ENCODE peak calls at places on chromosomes 4 and X, in four cellular contexts. One of them, this sample, is unnamed.

GRCh38 chr4:3137908-3138307 is 63.4 kb downstream of the HTT start:
- DNase-seq in cardiac muscle cell: no peak
- DNase-seq in fibroblast of the aortic adventitia: no peak
- DNase-seq in pancreas: no peak
- DNase-seq in this sample: no peak

GRCh38 chr4:152689615-152690501 is 10.1 kb upstream of the TMEM154 start:
- DNase-seq in cardiac muscle cell: no peak
- DNase-seq in pancreas: no peak
- DNase-seq in fibroblast of the aortic adventitia: no peak
- DNase-seq in this sample: no peak

GRCh38 chrX:101051549-101052302 is at the start of gene TRMT2B:
- DNase-seq in fibroblast of the aortic adventitia: peak; percentile 76
- DNase-seq in cardiac muscle cell: peak; percentile 75
- DNase-seq in pancreas: peak; percentile 81
- DNase-seq in this sample: peak; percentile 64

GRCh38 chr4:21806991-21807390 is 141.6 kb downstream of the KCNIP4 start:
- DNase-seq in cardiac muscle cell: no peak
- DNase-seq in pancreas: no peak
- DNase-seq in fibroblast of the aortic adventitia: no peak
- DNase-seq in this sample: no peak

GRCh38 chr4:26459054-26459755 is 31.1 kb downstream of the CCKAR start:
- DNase-seq in cardiac muscle cell: peak; percentile 56
- DNase-seq in fibroblast of the aortic adventitia: peak; percentile 83
- DNase-seq in pancreas: no peak
- DNase-seq in this sample: peak; percentile 69

GRCh38 chr4:37666625-37667071 is 19.5 kb downstream of the RELL1 start:
- DNase-seq in cardiac muscle cell: no peak
- DNase-seq in fibroblast of the aortic adventitia: peak; percentile 86
- DNase-seq in pancreas: no peak
- DNase-seq in this sample: peak; percentile 90

GRCh38 chr4:121898150-121898549 is 27.9 kb upstream of the BBS7 start:
- DNase-seq in cardiac muscle cell: no peak
- DNase-seq in fibroblast of the aortic adventitia: no peak
- DNase-seq in pancreas: no peak
- DNase-seq in this sample: no peak

GRCh38 chr4:23885943-23886590 is 3.8 kb downstream of the PPARGC1A start:
- DNase-seq in cardiac muscle cell: no peak
- DNase-seq in pancreas: no peak
- DNase-seq in fibroblast of the aortic adventitia: no peak
- DNase-seq in this sample: no peak

GRCh38 chr4:113584407-113585150 is 177.0 kb downstream of the CAMK2D start:
- DNase-seq in pancreas: no peak
- DNase-seq in cardiac muscle cell: peak; percentile 74
- DNase-seq in fibroblast of the aortic adventitia: peak; percentile 54
- DNase-seq in this sample: peak; percentile 49

GRCh38 chr4:41728571-41728908 is 20.0 kb downstream of the PHOX2B start:
- DNase-seq in fibroblast of the aortic adventitia: no peak
- DNase-seq in pancreas: no peak
- DNase-seq in cardiac muscle cell: no peak
- DNase-seq in this sample: peak; percentile 7

GRCh38 chr4:157121396-157121795 is 45.4 kb downstream of the GLRB start:
- DNase-seq in fibroblast of the aortic adventitia: no peak
- DNase-seq in pancreas: no peak
- DNase-seq in cardiac muscle cell: no peak
- DNase-seq in this sample: no peak

GRCh38 chrX:16745659-16746058 is 26.2 kb downstream of the SYAP1 start:
- DNase-seq in pancreas: no peak
- DNase-seq in fibroblast of the aortic adventitia: no peak
- DNase-seq in cardiac muscle cell: no peak
- DNase-seq in this sample: no peak

GRCh38 chr4:184474261-184475095 is at the start of gene IRF2:
- DNase-seq in fibroblast of the aortic adventitia: peak; percentile 97
- DNase-seq in cardiac muscle cell: peak; percentile 95
- DNase-seq in pancreas: peak; percentile 96
- DNase-seq in this sample: peak; percentile 99

GRCh38 chr4:51942108-51942832 is 77.9 kb downstream of the LRRC66 start:
- DNase-seq in cardiac muscle cell: no peak
- DNase-seq in fibroblast of the aortic adventitia: peak; percentile 12
- DNase-seq in pancreas: no peak
- DNase-seq in this sample: no peak

GRCh38 chrX:42289492-42290385 is 366.4 kb upstream of the CASK start:
- DNase-seq in cardiac muscle cell: no peak
- DNase-seq in pancreas: no peak
- DNase-seq in fibroblast of the aortic adventitia: no peak
- DNase-seq in this sample: no peak

GRCh38 chr4:146245246-146245645 is 30.9 kb downstream of the REELD1 start:
- DNase-seq in pancreas: no peak
- DNase-seq in cardiac muscle cell: no peak
- DNase-seq in fibroblast of the aortic adventitia: peak; percentile 43
- DNase-seq in this sample: peak; percentile 6

GRCh38 chrX:11381464-11381863 is 88.3 kb downstream of the AMELX start:
- DNase-seq in pancreas: no peak
- DNase-seq in cardiac muscle cell: peak; percentile 23
- DNase-seq in fibroblast of the aortic adventitia: peak; percentile 78
- DNase-seq in this sample: peak; percentile 60

GRCh38 chr4:63693321-63693720 is 715.9 kb downstream of the TECRL start:
- DNase-seq in cardiac muscle cell: no peak
- DNase-seq in fibroblast of the aortic adventitia: no peak
- DNase-seq in pancreas: no peak
- DNase-seq in this sample: no peak

GRCh38 chr4:19756661-19757060 is 495.0 kb upstream of the SLIT2 start:
- DNase-seq in pancreas: no peak
- DNase-seq in fibroblast of the aortic adventitia: no peak
- DNase-seq in cardiac muscle cell: no peak
- DNase-seq in this sample: peak; percentile 51

GRCh38 chr4:185916231-185916630 is 104.2 kb upstream of the SORBS2 start:
- DNase-seq in fibroblast of the aortic adventitia: no peak
- DNase-seq in cardiac muscle cell: no peak
- DNase-seq in pancreas: no peak
- DNase-seq in this sample: no peak

GRCh38 chr4:53804719-53805118 is 213.4 kb upstream of the LNX1 start:
- DNase-seq in cardiac muscle cell: no peak
- DNase-seq in pancreas: peak; percentile 56
- DNase-seq in fibroblast of the aortic adventitia: no peak
- DNase-seq in this sample: no peak

GRCh38 chr4:23894021-23894420 is 4.2 kb upstream of the PPARGC1A start:
- DNase-seq in fibroblast of the aortic adventitia: no peak
- DNase-seq in cardiac muscle cell: no peak
- DNase-seq in pancreas: no peak
- DNase-seq in this sample: no peak

GRCh38 chr4:54217642-54218486 is 11.2 kb upstream of the PDGFRA start:
- DNase-seq in fibroblast of the aortic adventitia: peak; percentile 97
- DNase-seq in cardiac muscle cell: peak; percentile 91
- DNase-seq in pancreas: no peak
- DNase-seq in this sample: peak; percentile 96

GRCh38 chr4:173527103-173527876 is 2.7 kb downstream of the HAND2 start:
- DNase-seq in pancreas: no peak
- DNase-seq in cardiac muscle cell: peak; percentile 55
- DNase-seq in fibroblast of the aortic adventitia: peak; percentile 69
- DNase-seq in this sample: peak; percentile 61

GRCh38 chr4:5370286-5370685 is 319.0 kb downstream of the STK32B start:
- DNase-seq in cardiac muscle cell: no peak
- DNase-seq in pancreas: no peak
- DNase-seq in fibroblast of the aortic adventitia: no peak
- DNase-seq in this sample: peak; percentile 72

GRCh38 chrX:68990948-68991347 is 162.1 kb downstream of the EFNB1 start:
- DNase-seq in cardiac muscle cell: no peak
- DNase-seq in pancreas: no peak
- DNase-seq in fibroblast of the aortic adventitia: no peak
- DNase-seq in this sample: no peak

GRCh38 chrX:105190252-105190853 is 30.1 kb downstream of the TEX13A start:
- DNase-seq in cardiac muscle cell: peak; percentile 55
- DNase-seq in pancreas: no peak
- DNase-seq in fibroblast of the aortic adventitia: peak; percentile 44
- DNase-seq in this sample: peak; percentile 32

GRCh38 chr4:167885872-167886271 is 206.5 kb upstream of the ANXA10 start:
- DNase-seq in cardiac muscle cell: no peak
- DNase-seq in pancreas: no peak
- DNase-seq in fibroblast of the aortic adventitia: peak; percentile 22
- DNase-seq in this sample: no peak

GRCh38 chr4:181261279-181261678 is 981.9 kb upstream of the TENM3 start:
- DNase-seq in fibroblast of the aortic adventitia: no peak
- DNase-seq in cardiac muscle cell: peak; percentile 50
- DNase-seq in pancreas: no peak
- DNase-seq in this sample: no peak
- TF ChIP-seq CTCF in fibroblast of the aortic adventitia: no peak
- TF ChIP-seq CTCF in cardiac muscle cell: no peak
- TF ChIP-seq CTCF in pancreas: no peak
- TF ChIP-seq CTCF in this sample: no peak

GRCh38 chr4:132228676-132229075 is 920.4 kb upstream of the PCDH10 start:
- DNase-seq in cardiac muscle cell: no peak
- DNase-seq in fibroblast of the aortic adventitia: no peak
- DNase-seq in pancreas: no peak
- DNase-seq in this sample: no peak

GRCh38 chr4:132230025-132230424 is 919.1 kb upstream of the PCDH10 start:
- DNase-seq in cardiac muscle cell: no peak
- DNase-seq in pancreas: no peak
- DNase-seq in fibroblast of the aortic adventitia: no peak
- DNase-seq in this sample: no peak

DNA sequence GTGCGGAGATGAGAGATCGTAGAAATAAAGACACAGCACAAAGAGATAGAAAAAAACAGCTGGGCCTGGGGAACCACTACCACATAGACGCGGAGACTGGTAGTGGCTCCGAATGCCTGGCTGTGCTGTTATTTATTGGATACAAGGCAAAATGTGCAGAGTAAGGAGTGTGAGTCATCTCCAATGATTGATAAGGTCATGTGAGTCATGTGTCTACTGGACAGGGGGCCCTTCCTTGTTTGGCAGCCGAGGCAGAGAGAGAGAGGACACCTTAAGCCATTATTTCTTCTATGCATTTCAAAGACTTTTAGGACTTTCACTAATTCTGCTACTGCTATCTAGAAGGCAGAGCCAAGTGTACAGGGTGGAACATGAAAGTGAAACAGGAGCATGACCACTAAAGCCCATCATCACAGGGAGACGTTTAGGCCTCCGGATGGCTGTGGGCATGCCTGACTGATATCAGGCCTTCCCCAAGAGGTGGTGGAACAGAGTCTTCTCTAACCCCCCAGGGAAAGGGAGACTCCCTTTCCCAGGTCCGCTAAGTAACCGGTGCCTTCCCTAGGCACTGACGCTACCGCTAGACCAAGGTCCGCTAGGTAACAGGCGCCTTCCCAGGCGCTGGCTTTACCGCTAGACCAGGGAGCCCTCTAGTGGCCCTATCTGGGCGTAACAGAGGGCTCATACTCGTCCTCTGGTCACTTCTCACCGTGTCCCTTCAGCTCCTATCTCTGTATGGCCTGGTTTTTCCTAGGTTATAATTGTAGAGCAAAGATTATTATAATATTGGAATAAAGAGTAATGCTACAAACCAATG is 921.5 kb upstream of the PCDH10 start:
- DNase-seq in cardiac muscle cell: peak; percentile 65
- DNase-seq in fibroblast of the aortic adventitia: peak; percentile 33
- DNase-seq in pancreas: peak; percentile 63
- DNase-seq in this sample: peak; percentile 37
- H3K4me3 ChIP-seq in cardiac muscle cell: no peak overlapping the region
- H3K4me3 ChIP-seq in fibroblast of the aortic adventitia: peak overlapping the region; percentile 9
- H3K4me3 ChIP-seq in pancreas: peak overlapping the region; percentile 33
- H3K4me3 ChIP-seq in this sample: peak overlapping the region; percentile 60

GRCh38 chrX:150465856-150466775 is 102.3 kb upstream of the MTM1 start:
- DNase-seq in fibroblast of the aortic adventitia: no peak
- DNase-seq in cardiac muscle cell: no peak
- DNase-seq in pancreas: no peak
- DNase-seq in this sample: peak; percentile 46
- TF ChIP-seq CTCF in fibroblast of the aortic adventitia: no peak
- TF ChIP-seq CTCF in cardiac muscle cell: no peak
- TF ChIP-seq CTCF in pancreas: no peak
- TF ChIP-seq CTCF in this sample: no peak

DNA sequence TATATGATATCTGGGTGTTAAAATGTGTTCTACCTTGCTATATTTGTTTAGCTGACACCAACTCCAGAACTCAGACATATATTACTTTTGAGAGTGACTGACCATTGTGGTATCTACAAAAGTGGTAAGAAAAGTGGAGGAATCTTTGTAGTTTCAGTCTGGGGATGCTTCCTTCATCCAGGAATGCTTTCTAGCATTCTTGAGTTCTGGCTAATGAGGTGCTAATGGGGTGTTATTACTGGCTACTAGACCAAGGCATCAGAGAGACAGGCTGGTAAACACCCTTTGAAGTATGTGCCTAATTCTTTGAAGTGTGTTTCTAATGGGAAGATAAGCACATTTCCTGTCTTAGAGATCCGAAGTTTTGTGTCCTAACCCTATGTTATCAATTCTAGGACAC is 310.4 kb downstream of the SPRY1 start:
- DNase-seq in cardiac muscle cell: no peak
- DNase-seq in fibroblast of the aortic adventitia: no peak
- DNase-seq in pancreas: no peak
- DNase-seq in this sample: no peak
- H3K4me3 ChIP-seq in cardiac muscle cell: no peak overlapping the region
- H3K4me3 ChIP-seq in fibroblast of the aortic adventitia: no peak overlapping the region
- H3K4me3 ChIP-seq in pancreas: no peak overlapping the region
- H3K4me3 ChIP-seq in this sample: no peak overlapping the region

DNA sequence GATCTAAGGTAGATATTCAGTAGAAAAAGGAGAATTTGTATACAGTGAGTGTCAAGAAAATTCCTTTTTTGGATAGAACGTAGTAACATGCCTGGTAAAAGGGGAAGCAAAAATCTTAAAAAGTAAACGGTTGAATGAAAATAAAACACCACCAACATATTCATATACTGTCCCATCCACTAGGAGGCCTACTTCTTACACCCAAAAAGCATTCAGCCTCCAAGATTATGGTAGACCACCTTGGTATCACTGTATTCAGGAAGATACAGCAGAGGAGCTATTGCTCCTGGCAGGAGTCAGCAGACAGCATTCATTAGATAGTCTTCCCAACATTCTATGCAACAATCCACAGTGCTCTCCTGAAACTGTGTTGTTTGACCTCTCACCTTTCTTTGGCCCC is 274.6 kb upstream of the MAGEB2 start:
- DNase-seq in pancreas: no peak
- DNase-seq in cardiac muscle cell: no peak
- DNase-seq in fibroblast of the aortic adventitia: no peak
- DNase-seq in this sample: no peak
- TF ChIP-seq CTCF in pancreas: no peak
- TF ChIP-seq CTCF in cardiac muscle cell: no peak
- TF ChIP-seq CTCF in fibroblast of the aortic adventitia: no peak
- TF ChIP-seq CTCF in this sample: no peak

GRCh38 chrX:40177489-40177888 is 79.7 kb upstream of the BCOR start:
- DNase-seq in cardiac muscle cell: no peak
- DNase-seq in pancreas: no peak
- DNase-seq in fibroblast of the aortic adventitia: no peak
- DNase-seq in this sample: no peak
- H3K4me3 ChIP-seq in cardiac muscle cell: peak overlapping the region; percentile 44
- H3K4me3 ChIP-seq in pancreas: peak overlapping the region; percentile 45
- H3K4me3 ChIP-seq in fibroblast of the aortic adventitia: no peak overlapping the region
- H3K4me3 ChIP-seq in this sample: no peak overlapping the region

DNA sequence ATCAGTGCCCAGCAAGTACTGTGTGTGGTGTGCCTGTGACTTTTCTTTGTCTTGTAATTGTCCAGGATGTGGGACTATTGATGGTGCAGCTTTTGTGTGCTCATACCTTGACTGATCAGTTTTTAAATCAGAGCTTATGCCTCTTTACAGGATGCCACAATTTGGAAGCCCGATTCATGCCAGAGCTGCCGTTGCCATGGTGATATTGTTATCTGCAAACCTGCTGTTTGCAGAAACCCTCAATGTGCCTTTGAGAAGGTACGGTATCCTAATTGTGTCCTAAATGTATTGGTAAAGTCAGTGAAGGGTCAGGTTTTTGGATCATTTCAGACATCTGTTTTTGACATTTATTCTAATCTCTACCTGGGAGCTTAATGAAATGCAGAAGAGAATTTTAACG is 180.2 kb downstream of the FRAS1 start:
- DNase-seq in cardiac muscle cell: no peak
- DNase-seq in fibroblast of the aortic adventitia: no peak
- DNase-seq in pancreas: no peak
- DNase-seq in this sample: no peak
- TF ChIP-seq CTCF in cardiac muscle cell: no peak
- TF ChIP-seq CTCF in fibroblast of the aortic adventitia: no peak
- TF ChIP-seq CTCF in pancreas: no peak
- TF ChIP-seq CTCF in this sample: no peak